ENCODE peak calls at places on chromosomes 5 and 9, in four cellular contexts. One of them, this sample, is unnamed.

GRCh38 chr9:20618361-20618799 is 3.9 kb downstream of the MLLT3 start:
- DNase-seq in A549: peak
- DNase-seq in HepG2: peak
- DNase-seq in GM12878: no peak
- DNase-seq in this sample: no peak

GRCh38 chr9:71897573-71897972 is 13.4 kb downstream of the ABHD17B start:
- DNase-seq in A549: no peak
- DNase-seq in HepG2: no peak
- DNase-seq in GM12878: no peak
- DNase-seq in this sample: no peak

GRCh38 chr9:136095028-136095494 is at the start of gene NACC2:
- DNase-seq in A549: no peak
- DNase-seq in HepG2: no peak
- DNase-seq in GM12878: no peak
- DNase-seq in this sample: peak

GRCh38 chr5:154543380-154543779 is 65.4 kb upstream of the HAND1 start:
- DNase-seq in A549: no peak
- DNase-seq in HepG2: no peak
- DNase-seq in GM12878: no peak
- DNase-seq in this sample: no peak

GRCh38 chr9:137759649-137760321 is 117.8 kb upstream of the CACNA1B start:
- DNase-seq in A549: no peak
- DNase-seq in HepG2: no peak
- DNase-seq in GM12878: no peak
- DNase-seq in this sample: no peak

GRCh38 chr9:38708759-38709158 is 11.2 kb downstream of the FAM240B start:
- DNase-seq in A549: no peak
- DNase-seq in HepG2: no peak
- DNase-seq in GM12878: no peak
- DNase-seq in this sample: no peak

GRCh38 chr9:130110596-130111021 is 56.9 kb downstream of the GPR107 start:
- DNase-seq in A549: no peak
- DNase-seq in HepG2: no peak
- DNase-seq in GM12878: no peak
- DNase-seq in this sample: no peak

GRCh38 chr9:15696979-15697378 is 144.1 kb downstream of the CCDC171 start:
- DNase-seq in A549: no peak
- DNase-seq in HepG2: no peak
- DNase-seq in GM12878: no peak
- DNase-seq in this sample: no peak

GRCh38 chr5:135830384-135831275 is 3.8 kb upstream of the SLC25A48 start:
- DNase-seq in A549: no peak
- DNase-seq in HepG2: no peak
- DNase-seq in GM12878: no peak
- DNase-seq in this sample: no peak

GRCh38 chr9:121399883-121400607 is 30.0 kb upstream of the STOM start:
- DNase-seq in A549: peak
- DNase-seq in HepG2: peak
- DNase-seq in GM12878: peak
- DNase-seq in this sample: peak

GRCh38 chr5:170266570-170267379 is 30.8 kb downstream of the LCP2 start:
- DNase-seq in A549: no peak
- DNase-seq in HepG2: no peak
- DNase-seq in GM12878: no peak
- DNase-seq in this sample: no peak

GRCh38 chr9:85897853-85898252 is 43.1 kb upstream of the NAA35 start:
- DNase-seq in A549: no peak
- DNase-seq in HepG2: no peak
- DNase-seq in GM12878: no peak
- DNase-seq in this sample: no peak

GRCh38 chr9:13295556-13295955 is 16.1 kb upstream of the MPDZ start:
- DNase-seq in A549: no peak
- DNase-seq in HepG2: no peak
- DNase-seq in GM12878: no peak
- DNase-seq in this sample: no peak

GRCh38 chr9:128275198-128276007 is at the start of gene GOLGA2:
- DNase-seq in A549: peak
- DNase-seq in HepG2: peak
- DNase-seq in GM12878: no peak
- DNase-seq in this sample: peak

GRCh38 chr9:129037767-129038098 is 1.3 kb downstream of the MIGA2 start:
- DNase-seq in A549: no peak
- DNase-seq in HepG2: no peak
- DNase-seq in GM12878: no peak
- DNase-seq in this sample: no peak

GRCh38 chr5:151572657-151573368 is 18.3 kb downstream of the FAT2 start:
- DNase-seq in A549: no peak
- DNase-seq in HepG2: no peak
- DNase-seq in GM12878: no peak
- DNase-seq in this sample: no peak

GRCh38 chr9:19373527-19373926 is 6.5 kb downstream of the RPS6 start:
- DNase-seq in A549: no peak
- DNase-seq in HepG2: no peak
- DNase-seq in GM12878: no peak
- DNase-seq in this sample: no peak

GRCh38 chr5:5351288-5352089 is 71.0 kb upstream of the ICE1 start:
- DNase-seq in A549: peak
- DNase-seq in HepG2: peak
- DNase-seq in GM12878: no peak
- DNase-seq in this sample: no peak

GRCh38 chr5:137348759-137349158 is 150.4 kb downstream of the SPOCK1 start:
- DNase-seq in A549: no peak
- DNase-seq in HepG2: no peak
- DNase-seq in GM12878: no peak
- DNase-seq in this sample: no peak

GRCh38 chr9:133242991-133243390 is 32.0 kb downstream of the ABO start:
- DNase-seq in A549: no peak
- DNase-seq in HepG2: no peak
- DNase-seq in GM12878: no peak
- DNase-seq in this sample: no peak

GRCh38 chr9:121582641-121583040 is 68.8 kb upstream of the DAB2IP start:
- DNase-seq in A549: no peak
- DNase-seq in HepG2: no peak
- DNase-seq in GM12878: no peak
- DNase-seq in this sample: no peak

DNA sequence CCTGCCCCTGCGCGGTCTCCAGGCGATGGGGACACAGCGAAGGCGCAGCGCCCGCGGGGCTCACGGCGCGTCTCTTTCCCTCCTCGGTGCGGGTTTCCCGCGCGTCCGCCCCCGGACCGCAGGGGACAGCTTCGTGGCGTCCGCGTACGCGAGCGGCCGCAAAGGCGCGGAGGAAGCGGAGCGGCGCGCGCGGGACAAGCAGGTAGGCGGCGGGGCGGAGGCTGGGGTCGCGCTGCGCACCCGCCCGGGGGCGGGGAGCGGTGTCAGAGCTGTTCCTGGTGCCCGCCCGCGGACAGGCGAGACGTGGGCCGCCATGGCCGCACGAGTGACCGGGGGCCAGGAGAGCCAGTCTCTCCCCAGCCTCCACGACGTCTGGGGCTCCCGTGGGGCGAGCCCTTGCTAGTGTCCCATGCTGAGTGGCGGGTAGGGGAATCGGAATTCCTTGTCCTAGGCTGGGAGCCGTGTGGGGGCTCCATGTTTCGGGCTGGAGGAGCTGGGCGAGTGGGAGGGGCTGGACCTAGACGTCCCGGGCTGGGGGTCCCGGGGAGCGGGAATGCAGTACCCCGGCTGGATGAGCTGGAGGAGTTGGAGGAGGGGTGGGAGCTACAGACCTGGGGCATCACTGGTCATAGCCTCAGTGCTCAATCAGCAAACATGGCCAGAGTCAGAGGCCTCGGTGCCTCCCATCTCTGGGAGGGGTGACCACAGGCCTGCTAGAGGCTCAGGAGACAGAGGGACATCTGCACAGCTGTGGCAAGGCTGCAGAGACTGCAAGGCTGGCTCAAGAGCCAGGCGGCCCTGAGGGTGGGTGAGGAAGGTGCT is 968 bp downstream of the NKD2 start:
- DNase-seq in A549: no peak
- DNase-seq in HepG2: no peak
- DNase-seq in GM12878: no peak
- DNase-seq in this sample: peak
- H3K4me3 ChIP-seq in A549: peak
- H3K4me3 ChIP-seq in HepG2: no peak
- H3K4me3 ChIP-seq in GM12878: no peak
- H3K4me3 ChIP-seq in this sample: no peak

GRCh38 chr9:3179716-3180115 is 335.8 kb upstream of the PUM3 start:
- DNase-seq in A549: no peak
- DNase-seq in HepG2: no peak
- DNase-seq in GM12878: no peak
- DNase-seq in this sample: no peak
- TF ChIP-seq BHLHE40 in A549: no peak
- TF ChIP-seq BHLHE40 in HepG2: no peak
- TF ChIP-seq BHLHE40 in GM12878: no peak
- TF ChIP-seq BHLHE40 in this sample: no peak

DNA sequence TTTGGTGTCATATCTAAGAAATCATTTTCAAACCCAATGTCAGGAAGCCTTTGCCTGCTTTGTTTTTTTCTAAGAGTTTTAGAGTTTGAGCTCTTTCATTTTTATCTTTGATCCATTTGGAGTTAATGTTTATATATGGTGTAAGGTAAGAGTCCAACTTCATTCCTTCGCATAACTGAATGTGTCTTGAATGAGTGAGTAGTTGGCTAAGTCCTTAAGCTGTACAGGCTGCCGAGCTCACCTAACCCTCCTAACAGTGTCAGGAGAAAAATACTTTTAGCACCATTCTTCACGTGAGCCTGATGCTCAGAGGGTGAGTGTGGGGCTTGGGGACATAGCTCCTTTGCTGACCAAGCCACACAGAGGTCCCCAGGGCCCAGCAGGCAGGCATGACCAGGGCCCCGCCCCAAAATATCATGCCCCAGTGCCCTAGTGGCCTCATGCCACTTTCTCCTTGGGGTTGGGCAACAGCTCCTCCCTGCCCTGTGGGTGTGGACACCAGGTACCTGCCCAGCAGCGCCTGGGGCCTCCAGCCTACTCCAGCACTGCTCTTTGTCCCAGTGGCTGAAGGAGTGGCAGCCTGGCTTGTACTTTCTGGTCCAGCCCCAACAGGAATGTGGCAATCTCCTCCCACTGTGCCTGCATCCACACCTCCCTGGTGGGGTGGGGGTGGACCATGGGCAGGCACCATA is 17.2 kb downstream of the PPARGC1B start:
- DNase-seq in A549: no peak
- DNase-seq in HepG2: no peak
- DNase-seq in GM12878: no peak
- DNase-seq in this sample: no peak
- TF ChIP-seq CHD4 in A549: no peak
- TF ChIP-seq CHD4 in HepG2: no peak
- TF ChIP-seq CHD4 in GM12878: no peak
- TF ChIP-seq CHD4 in this sample: no peak

GRCh38 chr9:97564291-97565175 is 63.1 kb downstream of the TMOD1 start:
- DNase-seq in A549: peak
- DNase-seq in HepG2: no peak
- DNase-seq in GM12878: no peak
- DNase-seq in this sample: peak
- H3K4me3 ChIP-seq in A549: no peak
- H3K4me3 ChIP-seq in HepG2: no peak
- H3K4me3 ChIP-seq in GM12878: no peak
- H3K4me3 ChIP-seq in this sample: no peak

DNA sequence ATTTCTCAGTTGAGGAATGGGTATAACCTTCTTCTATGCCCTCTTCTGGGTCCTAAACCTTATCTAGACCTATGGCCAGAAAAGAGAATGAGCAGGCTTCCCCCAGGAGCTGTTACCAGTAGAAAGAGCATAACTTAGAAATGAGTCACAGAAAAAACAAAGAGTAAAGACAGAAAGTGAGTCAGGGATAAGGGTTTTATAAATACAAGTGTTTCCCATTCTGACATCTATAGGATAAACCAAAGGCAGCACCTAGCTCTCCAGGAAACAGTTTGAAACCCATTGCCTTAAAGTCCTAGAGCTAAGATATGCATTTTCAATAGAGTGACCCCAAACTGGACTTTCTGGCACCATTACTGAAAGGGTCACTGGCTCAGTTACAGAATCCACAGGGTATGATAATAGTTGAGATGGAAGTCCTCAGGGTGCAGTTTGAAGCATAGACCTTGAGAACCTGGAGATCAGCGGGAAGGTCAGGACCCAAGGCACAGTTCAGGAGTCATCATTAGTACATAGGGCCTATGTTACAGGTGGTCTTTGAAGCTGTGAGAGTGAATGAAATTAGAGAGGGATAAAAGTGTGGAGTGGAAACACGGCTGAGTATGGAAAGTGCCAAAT is 42.7 kb upstream of the LIFR start:
- DNase-seq in A549: peak
- DNase-seq in HepG2: peak
- DNase-seq in GM12878: no peak
- DNase-seq in this sample: no peak
- TF ChIP-seq BHLHE40 in A549: no peak
- TF ChIP-seq BHLHE40 in HepG2: no peak
- TF ChIP-seq BHLHE40 in GM12878: no peak
- TF ChIP-seq BHLHE40 in this sample: no peak

GRCh38 chr9:27227192-27227591 is 69.8 kb downstream of the EQTN start:
- DNase-seq in A549: no peak
- DNase-seq in HepG2: peak
- DNase-seq in GM12878: no peak
- DNase-seq in this sample: no peak
- TF ChIP-seq CHD4 in A549: no peak
- TF ChIP-seq CHD4 in HepG2: no peak
- TF ChIP-seq CHD4 in GM12878: no peak
- TF ChIP-seq CHD4 in this sample: no peak

This sample was measured in K562.